ENCODE peak calls at places on chromosomes 11 and 22, in eight cellular contexts. E is breast epithelium, Z is HL-60, S is transverse colon, F is HCT116, I is prostate gland, V is endothelial cell of umbilical vein, Q is stomach. T is an unnamed sample.

GRCh38 chr11:64934765-64935633 is 694 bp downstream of the GPHA2 start:
- DNase-seq in Z (peak), V (no peak), I (no peak), Q (no peak), F (no peak), S (no peak), E (no peak), T (no peak)

GRCh38 chr11:63762662-63763505 is 5.7 kb downstream of the ZFTA start:
- DNase-seq in E (no peak), F (no peak), I (no peak), Q (peak), S (peak), V (peak), Z (no peak), T (peak)

GRCh38 chr11:45383229-45383628 is 97.1 kb upstream of the SYT13 start:
- DNase-seq in Q (no peak), S (no peak), E (no peak), Z (peak), F (no peak), V (no peak), I (no peak), T (no peak)

GRCh38 chr11:26953770-26954392 is 40.0 kb upstream of the FIBIN start:
- DNase-seq in E (no peak), F (no peak), I (no peak), S (no peak), Q (no peak), V (peak), Z (no peak), T (no peak)

GRCh38 chr22:45709004-45709739 is 37.5 kb downstream of the ATXN10 start:
- DNase-seq in I (no peak), F (no peak), Q (no peak), E (no peak), V (peak), Z (no peak), S (no peak), T (no peak)

GRCh38 chr11:118627566-118627965 is 20.2 kb downstream of the PHLDB1 start:
- DNase-seq in V (no peak), Q (no peak), I (no peak), E (no peak), S (no peak), Z (no peak), F (no peak), T (no peak)

GRCh38 chr11:112302226-112302868 is 41.7 kb upstream of the PLET1 start:
- DNase-seq in I (no peak), F (no peak), V (peak), S (no peak), E (no peak), Q (no peak), Z (no peak), T (no peak)

GRCh38 chr22:17106161-17106784 is 14.9 kb downstream of the TMEM121B start:
- DNase-seq in E (no peak), S (no peak), Z (peak), V (no peak), Q (no peak), F (no peak), I (no peak), T (peak)

GRCh38 chr11:1869427-1870325 is 16.8 kb downstream of the LSP1 start:
- DNase-seq in S (no peak), I (no peak), V (no peak), F (no peak), Z (peak), E (no peak), Q (no peak), T (no peak)

DNA sequence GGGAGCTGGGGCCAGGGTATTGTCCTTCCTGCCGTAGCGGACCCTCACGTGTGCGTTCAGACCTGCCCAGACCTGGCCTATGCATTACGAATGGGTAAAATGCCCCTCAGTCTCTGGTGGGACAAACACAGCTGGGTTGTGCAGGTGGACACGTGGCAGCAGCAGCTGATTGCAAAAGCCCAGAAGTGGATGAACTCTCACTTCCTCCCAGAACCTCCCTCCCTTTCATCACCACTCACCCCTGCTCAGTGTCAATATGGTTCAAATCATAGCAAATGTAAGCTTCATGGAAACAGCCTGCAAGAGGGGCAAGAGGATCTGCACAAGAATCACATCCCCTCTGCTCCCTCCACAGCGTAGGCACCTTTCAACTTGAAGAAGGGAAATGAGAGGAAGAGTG is 352.1 kb downstream of the OPCML start:
- DNase-seq in I (no peak), S (no peak), F (no peak), E (no peak), Q (no peak), V (no peak), Z (no peak), T (no peak)
- TF ChIP-seq POLR2AphosphoS5 in I (no peak), S (no peak), F (no peak), E (no peak), Q (no peak), V (no peak), Z (no peak), T (no peak)

GRCh38 chr22:49632199-49633009 is 195.3 kb downstream of the BRD1 start:
- DNase-seq in S (peak), Z (no peak), I (peak), Q (peak), E (peak), V (peak), F (peak), T (peak)
- TF ChIP-seq CTCF in S (peak), Z (no peak), I (peak), Q (peak), E (peak), V (peak), F (peak), T (peak)

GRCh38 chr22:29838599-29838956 is 504 bp upstream of the ASCC2 start:
- DNase-seq in Q (no peak), F (no peak), V (no peak), E (no peak), Z (no peak), S (no peak), I (no peak), T (no peak)
- H3K27ac ChIP-seq in Q (peak), F (peak), V (peak), E (peak), Z (peak), S (peak), I (peak), T (peak)

GRCh38 chr11:503179-503981 is 3.7 kb downstream of the RNH1 start:
- DNase-seq in S (peak), V (no peak), I (no peak), Z (peak), F (no peak), E (no peak), Q (no peak), T (peak)
- TF ChIP-seq POLR2AphosphoS5 in S (no peak), V (no peak), I (no peak), Z (peak), F (no peak), E (no peak), Q (no peak), T (no peak)

GRCh38 chr11:125887373-125888324 is at the start of gene HYLS1:
- DNase-seq in Z (peak), E (peak), I (peak), S (peak), F (peak), V (peak), Q (peak), T (peak)
- TF ChIP-seq CTCF in Z (no peak), E (no peak), I (no peak), S (peak), F (peak), V (no peak), Q (peak), T (no peak)